ENCODE peak calls at places on chromosome 10, in five cellular contexts. E is IMR-90, Z is K562, I is GM12878, J is H1. S is an unnamed sample. For H3K36me3, the result is how much of the 10 kb centered on the place peaks cover.

GRCh38 chr10:122688293-122688989 is 11.2 kb downstream of the C10orf120 start:
- DNase-seq in J (no peak), E (no peak), I (no peak), Z (no peak), S (no peak)

GRCh38 chr10:74883428-74883827 is 57.0 kb downstream of the KAT6B start:
- DNase-seq in J (no peak), E (no peak), Z (no peak), I (no peak), S (no peak)

GRCh38 chr10:70169011-70169410 is 1.3 kb downstream of the SAR1A start:
- DNase-seq in J (no peak), I (no peak), E (no peak), Z (no peak), S (no peak)

GRCh38 chr10:121188005-121188404 is 336.8 kb downstream of the WDR11 start:
- DNase-seq in J (no peak), I (no peak), Z (no peak), E (no peak), S (no peak)

GRCh38 chr10:80771902-80772555 is 234.3 kb downstream of the SH2D4B start:
- DNase-seq in J (no peak), I (no peak), E (no peak), Z (peak), S (no peak)

GRCh38 chr10:101694674-101695403 is at the start of gene FBXW4:
- DNase-seq in E (peak), J (no peak), Z (peak), I (no peak), S (peak)

GRCh38 chr10:105656880-105657279 is 1015.8 kb downstream of the SORCS3 start:
- DNase-seq in E (no peak), Z (no peak), I (no peak), J (no peak), S (no peak)

GRCh38 chr10:108095932-108096925 is 931.7 kb upstream of the SORCS1 start:
- DNase-seq in Z (no peak), I (no peak), J (no peak), E (no peak), S (no peak)

GRCh38 chr10:33286186-33286934 is 48.1 kb downstream of the NRP1 start:
- DNase-seq in E (no peak), Z (no peak), J (no peak), I (no peak), S (no peak)

GRCh38 chr10:14810969-14811953 is 26.6 kb downstream of the CDNF start:
- DNase-seq in I (no peak), J (no peak), E (no peak), Z (no peak), S (no peak)

GRCh38 chr10:110852897-110853296 is 18.8 kb upstream of the PDCD4 start:
- DNase-seq in J (no peak), Z (no peak), I (no peak), E (no peak), S (no peak)

GRCh38 chr10:110848106-110848505 is 23.6 kb upstream of the PDCD4 start:
- DNase-seq in Z (no peak), E (no peak), J (no peak), I (no peak), S (no peak)

GRCh38 chr10:110850990-110851389 is 20.7 kb upstream of the PDCD4 start:
- DNase-seq in I (no peak), E (no peak), J (no peak), Z (no peak), S (no peak)

GRCh38 chr10:110850099-110850498 is 21.6 kb upstream of the PDCD4 start:
- DNase-seq in Z (no peak), E (no peak), J (no peak), I (no peak), S (no peak)

DNA sequence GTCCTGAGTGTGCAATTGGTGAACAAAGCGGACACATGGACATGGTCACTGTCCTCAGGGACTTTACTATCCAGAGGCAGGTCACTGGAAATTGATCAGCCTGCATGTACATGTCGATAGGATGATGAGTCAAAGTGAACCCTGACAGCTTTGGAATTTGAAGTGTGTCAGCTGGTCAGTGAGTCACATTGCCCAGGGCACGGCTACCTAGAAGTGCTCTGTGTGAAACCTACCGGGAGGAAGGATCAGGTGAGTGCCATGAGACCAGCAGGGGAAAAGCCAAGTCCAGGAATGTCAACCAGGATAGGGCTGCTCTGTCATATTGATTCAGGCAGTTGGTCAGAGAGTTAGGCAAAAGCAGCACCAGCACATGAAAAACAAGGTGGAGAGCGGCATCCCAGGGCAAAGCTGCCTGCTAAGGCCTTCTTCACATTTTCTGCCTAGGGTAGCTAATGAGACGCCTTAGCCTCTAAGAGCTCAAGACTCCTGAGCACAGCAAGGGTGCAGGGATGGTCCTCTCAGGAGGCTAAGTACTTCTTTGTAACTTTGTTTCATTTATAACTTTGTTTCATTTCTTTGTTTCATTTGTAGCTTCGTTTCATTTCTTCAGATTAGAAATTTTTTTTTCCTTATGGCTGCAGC is 19.4 kb upstream of the PDCD4 start:
- DNase-seq in I (no peak), E (peak), Z (no peak), J (no peak), S (no peak)
- H3K9ac ChIP-seq in I (peak), E (no peak), Z (no peak), J (no peak), S (no peak)

DNA sequence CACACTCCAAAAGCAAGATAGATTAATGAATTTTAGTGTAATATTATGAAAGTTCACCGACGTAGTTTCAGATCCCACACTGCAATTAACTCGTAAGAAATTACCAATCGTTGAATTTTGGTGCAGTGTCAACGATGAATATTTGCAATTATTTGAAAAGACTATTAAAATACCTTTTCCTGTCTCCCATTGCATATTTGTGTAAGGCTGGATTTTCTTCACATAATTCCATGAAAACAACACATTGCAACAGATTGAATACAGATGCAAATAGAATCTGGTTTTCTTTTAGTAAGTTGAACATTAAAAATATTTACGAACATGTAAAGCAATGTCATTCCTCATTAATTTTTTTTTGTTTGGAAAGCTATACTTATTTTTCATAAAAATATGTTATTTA is 50.9 kb downstream of the DNMBP start:
- DNase-seq in I (no peak), E (no peak), J (no peak), Z (no peak), S (no peak)
- H3K36me3 ChIP-seq in I (under half), E (under half), J (under half), Z (under half), S (half or more)

GRCh38 chr10:44300666-44301649 is 83.9 kb downstream of the CXCL12 start:
- DNase-seq in J (no peak), I (peak), Z (no peak), E (peak), S (peak)
- TF ChIP-seq USF2 in J (no peak), I (no peak), Z (no peak), E (peak), S (no peak)

DNA sequence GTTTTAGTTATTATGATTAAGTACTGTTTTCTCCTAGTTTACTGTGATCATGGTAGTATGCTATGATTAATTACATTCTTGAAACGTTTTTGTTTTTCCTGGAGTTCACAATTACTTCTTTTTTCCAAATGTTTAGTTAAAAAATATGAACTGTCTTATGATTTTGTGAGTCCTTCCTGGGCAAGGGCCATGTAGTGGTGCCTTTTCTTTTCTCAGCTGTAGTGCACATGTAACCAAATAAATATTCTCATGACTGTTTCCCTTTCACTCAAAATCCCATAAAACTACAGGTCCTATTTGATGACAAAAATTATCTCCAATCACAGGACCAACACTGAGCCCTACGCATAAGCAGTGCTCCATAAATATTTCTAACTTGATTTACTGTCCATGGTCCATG is 118.9 kb upstream of the EGR2 start:
- DNase-seq in E (no peak), I (no peak), J (no peak), Z (no peak), S (no peak)
- H3K9ac ChIP-seq in E (no peak), I (no peak), J (no peak), Z (no peak), S (no peak)

GRCh38 chr10:91311601-91312000 is 91.1 kb downstream of the PCGF5 start:
- DNase-seq in J (no peak), E (no peak), Z (no peak), I (no peak), S (no peak)

GRCh38 chr10:91312031-91312733 is 91.7 kb downstream of the PCGF5 start:
- DNase-seq in J (no peak), E (peak), I (no peak), Z (peak), S (no peak)

GRCh38 chr10:91309711-91310110 is 89.2 kb downstream of the PCGF5 start:
- DNase-seq in J (no peak), I (no peak), E (no peak), Z (no peak), S (no peak)

DNA sequence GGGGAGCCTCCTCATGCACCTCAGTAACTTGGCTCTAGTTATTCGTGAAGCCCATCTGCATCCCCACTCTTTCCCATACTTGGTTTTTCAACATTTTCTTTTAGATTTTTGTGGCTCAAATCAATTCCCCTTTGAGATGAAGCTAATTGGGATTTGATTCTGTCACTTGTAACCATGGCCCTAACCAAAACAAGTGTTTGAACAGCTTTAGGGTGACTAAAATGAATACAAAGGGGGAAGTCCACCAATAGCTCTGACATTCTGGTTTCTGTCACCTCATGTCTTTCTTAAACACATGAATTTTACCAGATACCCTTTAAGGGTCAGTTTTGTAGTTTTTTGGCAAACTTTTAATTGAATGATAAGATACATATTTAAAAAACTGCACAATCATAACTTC is 87.0 kb downstream of the PCGF5 start:
- DNase-seq in I (no peak), Z (no peak), E (no peak), J (no peak), S (no peak)
- H3K36me3 ChIP-seq in I (under half), Z (under half), E (under half), J (under half), S (under half)

GRCh38 chr10:127354255-127354654 is 157.9 kb upstream of the INSYN2A start:
- DNase-seq in Z (no peak), J (no peak), I (no peak), E (no peak), S (no peak)

GRCh38 chr10:127353544-127353943 is 157.2 kb upstream of the INSYN2A start:
- DNase-seq in I (no peak), E (no peak), J (no peak), Z (no peak), S (no peak)

GRCh38 chr10:127354992-127355391 is 158.6 kb upstream of the INSYN2A start:
- DNase-seq in Z (no peak), I (no peak), J (no peak), E (no peak), S (no peak)

GRCh38 chr10:127357265-127357664 is 160.9 kb upstream of the INSYN2A start:
- DNase-seq in E (no peak), Z (no peak), I (no peak), J (no peak), S (no peak)
- TF ChIP-seq USF2 in E (no peak), Z (no peak), I (no peak), J (no peak), S (no peak)

GRCh38 chr10:6273351-6273750 is 70.6 kb downstream of the PFKFB3 start:
- DNase-seq in J (no peak), I (no peak), E (no peak), Z (no peak), S (no peak)

GRCh38 chr10:6272126-6272525 is 69.4 kb downstream of the PFKFB3 start:
- DNase-seq in Z (no peak), I (no peak), J (no peak), E (no peak), S (no peak)

GRCh38 chr10:6274040-6274439 is 71.3 kb downstream of the PFKFB3 start:
- DNase-seq in Z (no peak), I (no peak), E (peak), J (no peak), S (no peak)

GRCh38 chr10:6274504-6274903 is 71.8 kb downstream of the PFKFB3 start:
- DNase-seq in I (no peak), Z (no peak), J (no peak), E (no peak), S (no peak)

DNA sequence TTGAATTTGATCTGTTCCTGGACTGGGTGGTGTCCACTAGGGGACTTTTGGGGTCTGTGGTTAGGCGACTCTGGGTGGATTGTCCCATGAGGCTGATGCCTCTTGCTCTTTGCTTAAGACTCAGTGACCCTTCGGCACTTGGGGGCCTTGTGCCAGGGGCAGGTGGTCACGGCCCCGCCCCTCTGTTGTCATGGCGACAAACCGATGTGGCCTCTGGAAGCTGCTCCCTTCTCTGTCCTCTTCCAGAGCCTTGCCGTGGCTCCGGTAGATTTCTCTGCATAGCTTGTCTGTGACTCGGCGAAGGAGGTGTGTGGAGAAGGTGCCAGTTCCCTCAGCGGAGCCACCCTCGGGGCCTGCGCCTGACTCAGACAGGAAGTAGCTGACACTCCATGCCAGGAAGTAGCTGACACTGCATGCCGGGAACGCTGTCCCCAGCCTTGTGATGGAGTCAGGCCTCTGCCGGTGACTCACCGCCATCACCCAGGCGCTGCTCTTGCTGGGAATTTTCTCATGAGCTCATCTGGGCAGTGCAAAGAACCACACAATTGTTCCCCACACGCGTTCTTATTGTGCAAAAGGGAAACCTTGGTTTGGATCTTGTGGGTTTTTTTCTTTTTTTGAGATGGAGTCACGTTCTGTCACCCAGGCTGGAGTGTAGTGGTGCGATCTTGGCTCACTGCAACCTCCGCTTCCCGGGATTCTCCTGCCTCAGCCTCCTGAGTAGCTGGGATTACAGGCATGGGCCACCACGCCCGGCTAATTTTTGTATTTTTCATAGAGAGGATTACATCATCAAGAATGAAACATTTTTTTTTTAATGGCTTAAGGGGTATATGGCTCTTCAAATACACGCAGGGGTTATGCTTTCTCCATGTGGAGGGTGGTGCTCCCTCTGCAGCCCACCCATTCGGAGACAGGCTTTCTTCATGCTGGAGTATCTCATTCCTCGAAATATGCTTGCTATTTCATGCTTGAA is 72.6 kb downstream of the PFKFB3 start:
- DNase-seq in J (peak), Z (peak), I (peak), E (peak), S (peak)
- H3K9ac ChIP-seq in J (no peak), Z (no peak), I (peak), E (peak), S (peak)

DNA sequence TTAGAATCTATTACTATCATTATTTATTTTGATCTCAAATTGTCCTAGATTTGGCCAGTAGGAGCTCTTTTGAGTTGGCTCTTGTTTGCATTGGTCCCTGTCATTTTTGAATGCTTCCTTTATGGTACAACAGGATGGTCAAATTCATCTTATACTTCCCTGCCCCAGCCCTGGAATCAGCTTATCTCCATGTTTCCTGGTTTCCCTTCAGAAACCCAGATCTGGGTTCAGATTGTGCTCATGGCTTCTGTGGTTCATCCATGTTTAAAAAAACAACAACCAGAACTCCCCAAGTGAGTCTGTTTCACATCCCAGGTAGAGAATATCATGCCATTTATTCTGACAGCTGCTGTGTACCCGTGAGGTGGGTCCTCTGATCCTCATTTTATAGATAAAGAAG is 10.6 kb downstream of the ZFYVE27 start:
- DNase-seq in J (no peak), I (no peak), Z (no peak), E (no peak), S (no peak)
- H3K36me3 ChIP-seq in J (under half), I (under half), Z (half or more), E (half or more), S (half or more)